ENCODE peak calls at places on chromosome 1, in five cellular contexts. One of them, this sample, is unnamed.

GRCh38 chr1:84096121-84096635 is 47.9 kb upstream of the PRKACB start:
- DNase-seq in mammary epithelial cell: no peak
- DNase-seq in fibroblast of lung: no peak
- DNase-seq in neuronal stem cell: no peak
- DNase-seq in IMR-90: peak; percentile 23
- DNase-seq in this sample: no peak

GRCh38 chr1:107251083-107251482 is 110.2 kb downstream of the NTNG1 start:
- DNase-seq in fibroblast of lung: no peak
- DNase-seq in mammary epithelial cell: no peak
- DNase-seq in neuronal stem cell: no peak
- DNase-seq in IMR-90: no peak
- DNase-seq in this sample: no peak

GRCh38 chr1:169110691-169111447 is 4.4 kb downstream of the ATP1B1 start:
- DNase-seq in fibroblast of lung: no peak
- DNase-seq in mammary epithelial cell: no peak
- DNase-seq in IMR-90: peak; percentile 41
- DNase-seq in neuronal stem cell: no peak
- DNase-seq in this sample: no peak

GRCh38 chr1:224472806-224473205 is 38.2 kb upstream of the WDR26 start:
- DNase-seq in mammary epithelial cell: no peak
- DNase-seq in fibroblast of lung: no peak
- DNase-seq in neuronal stem cell: no peak
- DNase-seq in IMR-90: no peak
- DNase-seq in this sample: no peak

GRCh38 chr1:247905899-247906503 is 10.6 kb downstream of the OR2W3 start:
- DNase-seq in fibroblast of lung: no peak
- DNase-seq in IMR-90: no peak
- DNase-seq in mammary epithelial cell: no peak
- DNase-seq in neuronal stem cell: no peak
- DNase-seq in this sample: no peak

GRCh38 chr1:240385551-240385950 is 226.4 kb downstream of the GREM2 start:
- DNase-seq in IMR-90: no peak
- DNase-seq in neuronal stem cell: no peak
- DNase-seq in mammary epithelial cell: no peak
- DNase-seq in fibroblast of lung: no peak
- DNase-seq in this sample: no peak

GRCh38 chr1:24089743-24090555 is 22.0 kb downstream of the MYOM3 start:
- DNase-seq in fibroblast of lung: no peak
- DNase-seq in neuronal stem cell: no peak
- DNase-seq in mammary epithelial cell: no peak
- DNase-seq in IMR-90: no peak
- DNase-seq in this sample: no peak

GRCh38 chr1:160260436-160261382 is 1.6 kb downstream of the DCAF8 start:
- DNase-seq in IMR-90: peak; percentile 89
- DNase-seq in fibroblast of lung: peak; percentile 87
- DNase-seq in neuronal stem cell: no peak
- DNase-seq in mammary epithelial cell: peak; percentile 61
- DNase-seq in this sample: no peak

GRCh38 chr1:1302951-1303509 is 4.7 kb downstream of the ACAP3 start:
- DNase-seq in neuronal stem cell: no peak
- DNase-seq in IMR-90: no peak
- DNase-seq in fibroblast of lung: no peak
- DNase-seq in mammary epithelial cell: peak; percentile 35
- DNase-seq in this sample: no peak

GRCh38 chr1:21254335-21254951 is 35.8 kb downstream of the ECE1 start:
- DNase-seq in neuronal stem cell: no peak
- DNase-seq in fibroblast of lung: peak; percentile 74
- DNase-seq in mammary epithelial cell: no peak
- DNase-seq in IMR-90: peak; percentile 33
- DNase-seq in this sample: no peak

GRCh38 chr1:106944721-106945120 is 111.8 kb upstream of the PRMT6 start:
- DNase-seq in IMR-90: peak; percentile 41
- DNase-seq in neuronal stem cell: peak; percentile 47
- DNase-seq in mammary epithelial cell: no peak
- DNase-seq in fibroblast of lung: peak; percentile 34
- DNase-seq in this sample: no peak

GRCh38 chr1:935751-936231 is 12.1 kb downstream of the SAMD11 start:
- DNase-seq in neuronal stem cell: no peak
- DNase-seq in mammary epithelial cell: no peak
- DNase-seq in IMR-90: no peak
- DNase-seq in fibroblast of lung: no peak
- DNase-seq in this sample: no peak

GRCh38 chr1:8873506-8874229 is 4.8 kb downstream of the ENO1 start:
- DNase-seq in fibroblast of lung: peak; percentile 97
- DNase-seq in mammary epithelial cell: peak; percentile 99
- DNase-seq in neuronal stem cell: no peak
- DNase-seq in IMR-90: peak; percentile 98
- DNase-seq in this sample: peak; percentile 93

GRCh38 chr1:18611311-18611710 is 19.3 kb upstream of the PAX7 start:
- DNase-seq in mammary epithelial cell: no peak
- DNase-seq in fibroblast of lung: no peak
- DNase-seq in IMR-90: no peak
- DNase-seq in neuronal stem cell: no peak
- DNase-seq in this sample: no peak

GRCh38 chr1:240027059-240027462 is 64.6 kb upstream of the FMN2 start:
- DNase-seq in neuronal stem cell: peak; percentile 24
- DNase-seq in mammary epithelial cell: peak; percentile 14
- DNase-seq in fibroblast of lung: peak; percentile 65
- DNase-seq in IMR-90: peak; percentile 67
- DNase-seq in this sample: no peak

GRCh38 chr1:21232044-21232443 is 55.3 kb upstream of the EIF4G3 start:
- DNase-seq in fibroblast of lung: peak; percentile 74
- DNase-seq in mammary epithelial cell: peak; percentile 26
- DNase-seq in IMR-90: peak; percentile 66
- DNase-seq in neuronal stem cell: peak; percentile 73
- DNase-seq in this sample: no peak

GRCh38 chr1:228358764-228359612 is 47.6 kb downstream of the TRIM11 start:
- DNase-seq in IMR-90: no peak
- DNase-seq in neuronal stem cell: no peak
- DNase-seq in mammary epithelial cell: no peak
- DNase-seq in fibroblast of lung: no peak
- DNase-seq in this sample: no peak

GRCh38 chr1:21666572-21667320 is 2.4 kb downstream of the RAP1GAP start:
- DNase-seq in fibroblast of lung: no peak
- DNase-seq in neuronal stem cell: no peak
- DNase-seq in mammary epithelial cell: no peak
- DNase-seq in IMR-90: no peak
- DNase-seq in this sample: no peak

GRCh38 chr1:66197785-66198184 is 336.2 kb upstream of the SGIP1 start:
- DNase-seq in IMR-90: no peak
- DNase-seq in mammary epithelial cell: no peak
- DNase-seq in neuronal stem cell: no peak
- DNase-seq in fibroblast of lung: no peak
- DNase-seq in this sample: no peak

GRCh38 chr1:206503591-206504362 is 3.6 kb upstream of the RASSF5 start:
- DNase-seq in fibroblast of lung: peak; percentile 97
- DNase-seq in mammary epithelial cell: peak; percentile 97
- DNase-seq in neuronal stem cell: no peak
- DNase-seq in IMR-90: peak; percentile 98
- DNase-seq in this sample: peak; percentile 84

GRCh38 chr1:14869197-14869596 is 270.7 kb downstream of the KAZN start:
- DNase-seq in neuronal stem cell: no peak
- DNase-seq in IMR-90: peak; percentile 3
- DNase-seq in fibroblast of lung: no peak
- DNase-seq in mammary epithelial cell: no peak
- DNase-seq in this sample: no peak

GRCh38 chr1:150258275-150258666 is 697 bp downstream of the CA14 start:
- DNase-seq in IMR-90: no peak
- DNase-seq in mammary epithelial cell: no peak
- DNase-seq in fibroblast of lung: no peak
- DNase-seq in neuronal stem cell: no peak
- DNase-seq in this sample: no peak

GRCh38 chr1:29218223-29218622 is 12.5 kb downstream of the MECR start:
- DNase-seq in fibroblast of lung: no peak
- DNase-seq in neuronal stem cell: no peak
- DNase-seq in IMR-90: no peak
- DNase-seq in mammary epithelial cell: no peak
- DNase-seq in this sample: no peak

GRCh38 chr1:39960461-39960958 is 5.6 kb downstream of the MFSD2A start:
- DNase-seq in neuronal stem cell: no peak
- DNase-seq in IMR-90: no peak
- DNase-seq in mammary epithelial cell: peak; percentile 79
- DNase-seq in fibroblast of lung: no peak
- DNase-seq in this sample: no peak
- H2AFZ ChIP-seq in neuronal stem cell: no peak overlapping the region
- H2AFZ ChIP-seq in IMR-90: peak overlapping the region; percentile 5
- H2AFZ ChIP-seq in mammary epithelial cell: no peak overlapping the region
- H2AFZ ChIP-seq in fibroblast of lung: no peak overlapping the region
- H2AFZ ChIP-seq in this sample: no peak overlapping the region

GRCh38 chr1:54252371-54252770 is 52.4 kb downstream of the MRPL37 start:
- DNase-seq in fibroblast of lung: no peak
- DNase-seq in IMR-90: no peak
- DNase-seq in mammary epithelial cell: no peak
- DNase-seq in neuronal stem cell: no peak
- DNase-seq in this sample: no peak
- H3K27ac ChIP-seq in fibroblast of lung: no peak overlapping the region
- H3K27ac ChIP-seq in IMR-90: no peak overlapping the region
- H3K27ac ChIP-seq in mammary epithelial cell: no peak overlapping the region
- H3K27ac ChIP-seq in neuronal stem cell: no peak overlapping the region
- H3K27ac ChIP-seq in this sample: no peak overlapping the region

GRCh38 chr1:230230948-230231738 is 164.1 kb downstream of the GALNT2 start:
- DNase-seq in fibroblast of lung: no peak
- DNase-seq in neuronal stem cell: no peak
- DNase-seq in IMR-90: no peak
- DNase-seq in mammary epithelial cell: no peak
- DNase-seq in this sample: no peak
- H3K4me1 ChIP-seq in fibroblast of lung: no peaks in the 10 kb centered on the region
- H3K4me1 ChIP-seq in neuronal stem cell: peaks cover 2% of the 10 kb centered on the region
- H3K4me1 ChIP-seq in IMR-90: peaks cover 5% of the 10 kb centered on the region
- H3K4me1 ChIP-seq in mammary epithelial cell: no peaks in the 10 kb centered on the region
- H3K4me1 ChIP-seq in this sample: no peaks in the 10 kb centered on the region

DNA sequence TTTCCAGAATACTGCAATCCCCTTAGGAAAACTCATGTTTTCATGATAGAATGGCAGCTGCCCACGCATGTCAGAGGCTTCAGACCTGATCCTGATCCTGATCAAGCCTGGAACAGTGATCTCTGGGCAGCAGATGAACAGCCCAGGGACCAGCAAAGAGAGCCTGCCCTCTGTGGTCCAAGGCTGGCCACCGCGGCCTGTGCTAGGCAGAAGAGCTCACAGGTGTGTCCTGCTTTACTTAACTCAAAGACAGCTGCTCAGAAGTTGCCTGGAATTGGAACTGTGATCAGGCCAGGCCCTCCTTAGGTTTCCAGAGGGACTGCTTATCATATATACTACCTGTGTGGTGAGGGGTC is 21.2 kb upstream of the BCAR3 start:
- DNase-seq in neuronal stem cell: no peak
- DNase-seq in mammary epithelial cell: no peak
- DNase-seq in fibroblast of lung: peak; percentile 22
- DNase-seq in IMR-90: no peak
- DNase-seq in this sample: no peak
- H2AFZ ChIP-seq in neuronal stem cell: peak overlapping the region; percentile 32
- H2AFZ ChIP-seq in mammary epithelial cell: peak overlapping the region; percentile 40
- H2AFZ ChIP-seq in fibroblast of lung: no peak overlapping the region
- H2AFZ ChIP-seq in IMR-90: peak overlapping the region; percentile 78
- H2AFZ ChIP-seq in this sample: no peak overlapping the region

DNA sequence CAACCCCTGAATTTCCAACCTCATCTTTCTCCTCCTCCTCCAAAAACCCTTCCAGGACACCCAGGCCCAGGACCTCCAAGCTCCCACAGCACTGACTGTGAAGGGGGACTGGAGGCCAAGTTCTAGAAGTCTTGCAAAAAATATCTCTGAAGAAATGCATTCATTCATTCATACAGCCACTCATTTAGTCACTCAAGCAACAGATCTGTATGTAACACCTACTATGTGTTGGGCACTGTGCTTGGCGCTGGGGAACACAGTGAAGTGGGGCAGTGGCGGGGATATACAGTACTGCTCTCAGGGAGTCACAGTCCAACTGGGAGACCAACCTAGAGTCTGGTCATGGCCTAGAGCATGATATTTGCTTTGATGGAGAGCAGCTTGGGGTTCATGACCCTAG is 15.3 kb upstream of the TNFRSF1B start:
- DNase-seq in IMR-90: no peak
- DNase-seq in neuronal stem cell: no peak
- DNase-seq in fibroblast of lung: no peak
- DNase-seq in mammary epithelial cell: no peak
- DNase-seq in this sample: no peak
- H3K27ac ChIP-seq in IMR-90: no peak overlapping the region
- H3K27ac ChIP-seq in neuronal stem cell: no peak overlapping the region
- H3K27ac ChIP-seq in fibroblast of lung: no peak overlapping the region
- H3K27ac ChIP-seq in mammary epithelial cell: no peak overlapping the region
- H3K27ac ChIP-seq in this sample: no peak overlapping the region

DNA sequence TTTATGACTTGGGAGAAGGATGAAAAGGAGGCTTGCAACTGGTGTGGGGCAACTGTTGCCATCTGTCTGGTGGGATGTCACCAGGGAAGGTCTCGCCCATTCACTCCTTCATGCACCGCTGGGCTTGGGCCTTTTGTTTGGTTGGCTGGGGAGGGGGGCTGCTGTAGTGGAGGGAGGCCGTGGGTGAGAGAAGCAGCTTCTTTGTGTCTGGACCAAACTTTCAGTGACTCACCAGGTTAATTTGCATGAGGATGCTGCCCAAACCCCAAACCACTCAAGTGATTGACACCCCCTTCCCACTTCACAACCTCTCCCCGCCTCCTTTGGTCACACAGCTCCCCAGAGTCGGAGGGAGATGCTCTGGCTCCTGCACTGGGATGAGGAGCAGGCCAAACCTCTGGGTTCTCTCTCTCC is 19.7 kb downstream of the BTG2 start:
- DNase-seq in neuronal stem cell: peak; percentile 84
- DNase-seq in fibroblast of lung: no peak
- DNase-seq in IMR-90: no peak
- DNase-seq in mammary epithelial cell: no peak
- DNase-seq in this sample: no peak
- H3K4me1 ChIP-seq in neuronal stem cell: peaks cover 50% of the 10 kb centered on the region
- H3K4me1 ChIP-seq in fibroblast of lung: peaks cover 2% of the 10 kb centered on the region
- H3K4me1 ChIP-seq in IMR-90: peaks cover 10% of the 10 kb centered on the region
- H3K4me1 ChIP-seq in mammary epithelial cell: peaks cover 16% of the 10 kb centered on the region
- H3K4me1 ChIP-seq in this sample: peaks cover 25% of the 10 kb centered on the region

This sample was measured in keratinocyte.